ENCODE peak calls at places on chromosomes 12 and 14, in six cellular contexts. M is kidney epithelial cell, P is psoas muscle, F is GM23338, S is stomach, T is skeletal muscle cell. G is an unnamed sample.

GRCh38 chr12:6778212-6778570 is 5.9 kb downstream of the LAG3 start:
- DNase-seq in M (no peak), T (no peak), F (peak; percentile 77), P (peak; percentile 67), S (no peak), G (peak; percentile 74)

GRCh38 chr12:103626498-103626897 is 39.4 kb downstream of the STAB2 start:
- DNase-seq in M (peak; percentile 59), F (peak; percentile 48), S (peak; percentile 42), T (peak; percentile 11), P (peak; percentile 77), G (peak; percentile 49)

GRCh38 chr14:23252006-23252405 is 14.3 kb downstream of the RNF212B start:
- DNase-seq in S (no peak), T (no peak), M (no peak), F (peak; percentile 88), P (no peak), G (no peak)

GRCh38 chr14:24941719-24942118 is 108.2 kb downstream of the STXBP6 start:
- DNase-seq in T (no peak), M (no peak), F (peak; percentile 33), S (peak; percentile 66), P (no peak), G (no peak)

GRCh38 chr12:104596876-104597833 is 140.4 kb downstream of the CHST11 start:
- DNase-seq in F (no peak), M (no peak), T (no peak), P (no peak), S (no peak), G (no peak)

GRCh38 chr12:77537648-77538047 is 293.0 kb upstream of the NAV3 start:
- DNase-seq in T (peak; percentile 20), S (no peak), F (no peak), M (no peak), P (no peak), G (no peak)

GRCh38 chr12:131642101-131642540 is 68.8 kb upstream of the SFSWAP start:
- DNase-seq in T (no peak), S (no peak), P (no peak), F (peak; percentile 42), M (no peak), G (no peak)

GRCh38 chr12:75130811-75131210 is 78.8 kb downstream of the KCNC2 start:
- DNase-seq in F (no peak), P (no peak), T (no peak), S (no peak), M (no peak), G (no peak)

GRCh38 chr12:122861586-122861970 is 26.3 kb downstream of the HIP1R start:
- DNase-seq in P (no peak), S (no peak), M (no peak), T (no peak), F (no peak), G (peak; percentile 42)

GRCh38 chr14:54278087-54278486 is 118.7 kb upstream of the CDKN3 start:
- DNase-seq in T (no peak), M (no peak), F (no peak), S (no peak), P (no peak), G (no peak)

GRCh38 chr14:41403360-41403759 is 203.3 kb upstream of the LRFN5 start:
- DNase-seq in T (no peak), F (peak; percentile 75), P (no peak), M (no peak), S (no peak), G (no peak)

GRCh38 chr12:112236386-112236785 is 111.0 kb downstream of the TRAFD1 start:
- DNase-seq in S (no peak), M (no peak), P (no peak), F (no peak), T (no peak), G (no peak)

GRCh38 chr12:27207626-27208413 is 36.3 kb upstream of the STK38L start:
- DNase-seq in T (no peak), P (no peak), F (no peak), M (no peak), S (no peak), G (no peak)

GRCh38 chr12:108063192-108063591 is 65.9 kb upstream of the WSCD2 start:
- DNase-seq in T (no peak), M (no peak), F (peak; percentile 83), S (no peak), P (no peak), G (no peak)

GRCh38 chr12:125214289-125214688 is 149.1 kb downstream of the AACS start:
- DNase-seq in F (no peak), S (no peak), P (no peak), T (no peak), M (no peak), G (no peak)

GRCh38 chr14:38311655-38312054 is 55.8 kb upstream of the CLEC14A start:
- DNase-seq in M (no peak), T (no peak), F (no peak), P (no peak), S (no peak), G (no peak)

GRCh38 chr12:12265571-12266388 is 1.1 kb downstream of the LRP6 start:
- DNase-seq in P (no peak), S (no peak), T (no peak), F (no peak), M (no peak), G (no peak)

GRCh38 chr12:109291531-109292341 is 17.3 kb downstream of the FOXN4 start:
- DNase-seq in T (no peak), P (peak; percentile 70), F (peak; percentile 92), M (peak; percentile 14), S (peak; percentile 34), G (peak; percentile 88)

GRCh38 chr12:92702754-92703679 is at the start of gene PLEKHG7:
- DNase-seq in P (no peak), T (no peak), S (peak; percentile 46), M (peak; percentile 37), F (no peak), G (no peak)

GRCh38 chr14:99809864-99810854 is 16.9 kb downstream of the EML1 start:
- DNase-seq in P (peak; percentile 75), T (no peak), F (no peak), M (no peak), S (peak; percentile 39), G (no peak)

GRCh38 chr14:105055334-105055733 is 9.9 kb downstream of the GPR132 start:
- DNase-seq in F (no peak), T (no peak), P (no peak), S (no peak), M (no peak), G (no peak)

GRCh38 chr14:54208751-54209150 is 188.1 kb upstream of the CDKN3 start:
- DNase-seq in T (no peak), F (no peak), S (no peak), P (no peak), M (no peak), G (no peak)

DNA sequence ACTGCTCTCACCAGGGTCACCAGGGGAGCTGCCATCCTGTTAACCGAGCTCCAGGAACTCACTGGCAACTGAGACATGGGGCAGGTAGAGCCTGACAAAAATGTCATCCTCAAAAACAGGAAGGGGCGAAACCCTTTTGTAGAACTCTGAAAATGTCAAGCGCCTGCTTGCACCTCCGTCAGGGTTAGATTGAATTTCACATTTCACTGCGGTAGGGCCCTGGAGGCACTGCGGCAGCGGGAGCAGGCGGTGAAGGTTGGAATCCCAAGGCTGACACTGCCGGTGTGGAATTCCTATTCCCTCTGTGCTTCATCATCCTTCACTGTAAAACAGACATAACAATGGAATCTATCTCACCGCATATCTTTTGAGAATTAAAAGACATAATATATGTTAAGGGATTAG is 142.8 kb upstream of the TMCC3 start:
- DNase-seq in M (no peak), S (no peak), T (peak; percentile 26), P (no peak), F (peak; percentile 40), G (no peak)
- H3K4me3 ChIP-seq in M (no peak overlapping the region), S (no peak overlapping the region), T (no peak overlapping the region), P (no peak overlapping the region), F (no peak overlapping the region), G (no peak overlapping the region)

DNA sequence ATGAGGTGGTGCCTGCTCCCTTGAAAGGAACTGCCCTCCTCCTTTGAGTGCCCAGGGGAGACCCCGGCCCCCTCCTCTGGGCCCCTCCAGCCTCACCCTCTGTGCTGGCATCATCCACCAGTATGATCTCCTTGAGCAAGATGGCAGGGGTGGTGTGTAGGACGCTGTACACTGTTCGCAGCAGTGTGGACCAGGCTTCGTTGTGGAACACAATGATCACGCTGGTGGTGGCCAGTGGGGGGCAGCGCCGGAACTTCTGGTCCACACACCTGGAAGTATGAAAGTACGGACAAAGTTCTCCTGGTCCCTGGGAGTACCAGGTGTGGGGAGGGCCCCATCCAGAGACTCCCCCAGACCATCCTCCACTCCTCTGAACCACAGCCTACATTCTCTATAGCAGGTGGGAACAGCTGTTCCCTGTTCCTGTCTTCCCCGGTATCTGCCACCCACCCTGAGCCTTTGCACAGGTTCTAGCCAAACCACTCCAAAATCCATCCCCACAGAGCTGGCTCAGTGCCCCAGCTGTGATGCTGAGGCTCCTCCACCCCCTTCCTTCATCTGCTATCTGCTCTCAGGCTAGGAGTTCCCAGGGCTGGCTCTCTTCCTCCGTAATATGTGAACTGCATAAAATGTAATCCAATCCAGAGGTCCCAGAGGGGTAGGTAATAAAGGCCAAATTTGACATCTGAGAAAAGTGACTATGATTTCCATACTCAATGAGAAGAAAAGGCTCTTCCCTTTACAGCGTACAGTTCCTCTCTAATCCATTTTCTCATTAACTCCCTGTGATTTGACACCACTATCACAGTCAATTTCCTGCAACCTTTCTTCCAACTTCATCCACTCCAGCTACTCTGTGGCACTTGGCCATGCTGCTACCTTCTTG is 13.9 kb downstream of the GALNT6 start:
- DNase-seq in T (no peak), P (no peak), S (no peak), M (no peak), F (no peak), G (peak; percentile 66)
- H3K4me3 ChIP-seq in T (no peak overlapping the region), P (no peak overlapping the region), S (no peak overlapping the region), M (no peak overlapping the region), F (no peak overlapping the region), G (no peak overlapping the region)

DNA sequence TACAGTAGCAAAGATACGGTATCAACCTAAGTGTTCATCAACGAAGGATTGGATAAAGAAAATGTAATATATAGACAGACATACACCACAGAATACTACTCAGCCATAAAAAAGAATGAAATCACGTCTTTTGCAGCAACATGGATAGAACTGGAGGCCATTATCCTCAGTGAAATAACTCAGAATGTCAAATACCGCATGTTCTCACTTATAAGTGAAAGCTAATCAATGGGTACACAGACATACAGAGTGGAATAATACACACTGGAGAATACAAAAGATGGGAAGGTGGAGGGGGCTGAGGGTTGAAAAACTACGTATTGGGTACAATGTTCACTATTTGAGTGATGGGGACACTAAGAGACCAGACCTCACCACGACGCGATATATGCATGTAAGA is 1.1 kb downstream of the RACGAP1 start:
- DNase-seq in F (no peak), T (no peak), M (no peak), S (no peak), P (no peak), G (no peak)
- H3K4me3 ChIP-seq in F (peak overlapping the region; percentile 88), T (peak overlapping the region; percentile 81), M (peak overlapping the region; percentile 83), S (peak overlapping the region; percentile 91), P (peak overlapping the region; percentile 76), G (no peak overlapping the region)

DNA sequence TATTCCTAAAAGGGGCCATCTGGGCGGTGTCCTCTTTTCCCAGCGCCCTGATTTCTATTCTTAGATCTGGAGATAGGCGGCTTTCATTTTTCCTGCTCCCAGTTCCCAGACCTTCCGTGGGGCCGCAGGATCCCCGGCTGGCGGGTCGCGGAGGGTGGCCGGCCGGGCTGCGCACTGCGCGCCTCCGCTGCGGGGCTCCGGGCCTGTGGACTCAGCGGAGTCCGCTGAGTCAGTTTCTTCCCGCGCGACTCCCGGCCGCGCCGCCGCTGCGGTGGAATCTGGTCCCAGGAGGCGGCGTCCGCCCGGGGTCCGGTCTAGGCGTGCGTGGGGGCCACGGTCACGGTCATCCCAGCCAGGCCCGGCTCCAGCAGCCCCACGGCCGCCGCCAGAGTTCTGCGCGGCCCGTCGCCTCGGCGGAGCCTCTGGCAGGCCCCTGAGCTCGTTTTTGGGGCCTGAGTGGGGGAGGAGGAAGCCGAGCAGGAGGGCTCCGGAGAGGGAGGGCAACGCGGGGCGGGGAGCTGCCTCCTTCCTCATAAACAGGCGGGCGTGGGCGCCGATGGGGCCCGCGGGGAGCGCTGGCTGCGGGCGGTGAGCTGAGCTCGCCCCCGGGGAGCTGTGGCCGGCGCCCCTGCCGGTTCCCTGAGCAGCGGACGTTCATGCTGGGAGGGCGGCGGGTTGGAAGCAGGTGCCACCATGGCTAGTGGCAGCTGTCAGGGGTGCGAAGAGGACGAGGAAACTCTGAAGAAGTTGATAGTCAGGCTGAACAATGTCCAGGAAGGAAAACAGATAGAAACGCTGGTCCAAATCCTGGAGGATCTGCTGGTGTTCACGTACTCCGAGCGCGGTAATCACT is at the start of gene LRRK2:
- DNase-seq in T (peak; percentile 12), S (peak; percentile 65), P (peak; percentile 92), M (no peak), F (peak; percentile 55), G (peak; percentile 35)
- H3K4me3 ChIP-seq in T (peak within 1 kb of the TSS; percentile 59), S (peak within 1 kb of the TSS; percentile 58), P (peak within 1 kb of the TSS; percentile 82), M (peak within 1 kb of the TSS; percentile 60), F (peak within 1 kb of the TSS; percentile 64), G (peak within 1 kb of the TSS; percentile 73)